ENCODE peak calls at places on chromosome 14, in four cellular contexts. A, K, Q and M are unnamed samples.

GRCh38 chr14:36028218-36028617 is 148.3 kb downstream of the PTCSC3 start:
- DNase-seq in A (no peak), K (no peak), Q (no peak), M (no peak)

GRCh38 chr14:93619176-93619793 is 169.0 kb downstream of the PRIMA1 start:
- DNase-seq in A (peak), K (peak), Q (peak), M (peak)

GRCh38 chr14:101199028-101199770 is 295.7 kb upstream of the RTL1 start:
- DNase-seq in A (no peak), K (no peak), Q (no peak), M (no peak)

GRCh38 chr14:51006781-51007211 is 62.5 kb upstream of the PYGL start:
- DNase-seq in A (peak), K (no peak), Q (no peak), M (no peak)

GRCh38 chr14:92484132-92484823 is 29.3 kb upstream of the RIN3 start:
- DNase-seq in A (no peak), K (no peak), Q (no peak), M (no peak)

GRCh38 chr14:79111963-79112362 is 941.8 kb downstream of the NRXN3 start:
- DNase-seq in A (peak), K (no peak), Q (no peak), M (no peak)

GRCh38 chr14:86404425-86404824 is 874.5 kb downstream of the FLRT2 start:
- DNase-seq in A (peak), K (no peak), Q (no peak), M (no peak)

GRCh38 chr14:55221186-55221585 is 29.8 kb upstream of the DLGAP5 start:
- DNase-seq in A (peak), K (no peak), Q (no peak), M (peak)

GRCh38 chr14:56175773-56176172 is 57.6 kb downstream of the PELI2 start:
- DNase-seq in A (no peak), K (no peak), Q (no peak), M (no peak)

GRCh38 chr14:73237786-73238261 is 518 bp downstream of the PAPLN start:
- DNase-seq in A (no peak), K (no peak), Q (no peak), M (no peak)

GRCh38 chr14:71701990-71702389 is 230.2 kb upstream of the RGS6 start:
- DNase-seq in A (peak), K (no peak), Q (no peak), M (no peak)

GRCh38 chr14:69493038-69493437 is 8.5 kb downstream of the PLEKHD1 start:
- DNase-seq in A (no peak), K (no peak), Q (no peak), M (no peak)

GRCh38 chr14:69491226-69491625 is 6.7 kb downstream of the PLEKHD1 start:
- DNase-seq in A (no peak), K (no peak), Q (no peak), M (no peak)

GRCh38 chr14:69493791-69494190 is 9.3 kb downstream of the PLEKHD1 start:
- DNase-seq in A (no peak), K (no peak), Q (no peak), M (no peak)

GRCh38 chr14:69499436-69499835 is 14.9 kb downstream of the PLEKHD1 start:
- DNase-seq in A (no peak), K (no peak), Q (no peak), M (no peak)

DNA sequence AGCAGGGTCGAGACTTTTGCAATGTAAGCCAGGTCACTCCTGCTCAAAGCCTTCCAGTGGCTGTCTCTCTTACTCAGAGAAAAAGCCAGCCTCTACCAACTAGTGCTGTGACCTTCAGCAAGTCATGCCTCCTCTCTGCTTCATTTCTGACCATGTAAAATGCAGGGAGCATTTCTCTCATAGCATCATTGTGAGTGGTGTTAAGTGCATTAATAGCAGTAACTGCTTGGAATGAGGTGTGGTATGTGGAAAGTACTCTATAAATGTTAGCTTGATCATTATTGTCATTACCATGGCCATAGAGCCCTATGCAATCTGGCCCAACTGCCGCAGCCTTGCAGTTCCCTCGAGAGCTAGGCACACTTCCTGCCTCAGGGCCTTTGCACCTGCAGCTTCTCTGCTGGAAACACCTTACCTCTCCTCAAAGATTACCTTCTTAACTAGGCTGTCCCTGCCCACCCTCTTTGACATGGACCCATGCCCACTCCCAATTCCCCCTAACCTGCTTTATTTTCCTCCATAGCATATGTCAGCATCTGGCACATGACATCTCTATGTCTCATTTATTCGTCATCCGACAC is 10.9 kb downstream of the PLEKHD1 start:
- DNase-seq in A (no peak), K (no peak), Q (no peak), M (no peak)
- TF ChIP-seq FOS in A (no peak), K (no peak), Q (no peak), M (no peak)

DNA sequence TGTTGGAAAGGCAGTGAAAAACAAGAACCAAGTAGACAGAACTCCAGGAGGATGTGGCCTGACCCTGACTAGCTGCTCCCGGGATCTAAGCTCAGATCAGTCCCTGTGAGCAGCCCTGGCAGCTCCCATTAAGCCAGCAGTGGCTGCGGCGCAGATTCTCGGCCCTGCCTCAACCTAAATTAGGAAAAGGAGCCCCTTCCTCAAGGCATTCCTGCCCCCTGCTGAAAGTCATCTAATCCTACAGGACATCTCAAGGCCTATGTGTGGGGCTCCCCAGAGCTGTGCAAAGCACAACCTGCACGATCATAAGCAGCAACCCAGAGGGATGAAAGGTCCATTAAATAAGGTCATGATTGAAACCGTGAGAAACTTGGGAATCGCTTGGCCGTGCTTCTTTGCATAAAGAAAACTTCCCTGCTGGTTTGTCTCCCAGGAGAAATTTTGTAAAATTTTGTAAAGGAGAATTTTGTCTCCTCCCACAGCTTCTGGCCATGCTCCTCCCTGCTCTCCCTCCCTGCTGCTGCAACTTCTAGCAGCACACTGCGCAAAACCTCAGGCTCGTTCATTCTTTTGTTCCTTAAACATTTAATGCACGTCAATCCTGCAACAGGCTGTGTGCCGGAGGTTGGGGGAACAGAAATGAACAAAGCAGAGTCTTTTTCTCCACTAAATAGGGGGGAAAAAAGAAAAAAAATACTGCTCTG is 96.6 kb upstream of the SLC35F4 start:
- DNase-seq in A (no peak), K (no peak), Q (no peak), M (no peak)
- TF ChIP-seq FOS in A (no peak), K (no peak), Q (no peak), M (no peak)

DNA sequence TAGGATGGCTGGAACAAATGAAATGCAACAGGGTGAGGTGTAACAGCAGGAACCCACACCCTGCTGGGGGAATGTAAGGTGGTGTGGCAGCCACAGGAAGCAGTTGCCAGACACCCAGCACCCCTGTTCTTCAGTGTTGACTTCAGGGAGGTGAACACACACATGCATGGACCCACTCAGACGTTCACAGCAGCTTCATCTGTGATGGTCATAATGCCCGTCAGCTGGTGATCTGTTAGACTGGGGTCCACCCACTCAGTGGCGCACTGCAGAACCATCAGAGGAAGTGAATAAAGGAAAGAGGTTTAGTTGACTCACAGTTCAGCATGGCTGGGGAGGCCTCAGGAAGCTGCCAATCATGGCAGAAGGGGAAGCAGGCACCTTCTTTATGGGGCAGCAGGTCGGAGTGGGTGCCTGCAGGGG is 22.7 kb upstream of the TEX22 start:
- DNase-seq in A (peak), K (no peak), Q (no peak), M (peak)
- TF ChIP-seq FOS in A (no peak), K (no peak), Q (no peak), M (no peak)

DNA sequence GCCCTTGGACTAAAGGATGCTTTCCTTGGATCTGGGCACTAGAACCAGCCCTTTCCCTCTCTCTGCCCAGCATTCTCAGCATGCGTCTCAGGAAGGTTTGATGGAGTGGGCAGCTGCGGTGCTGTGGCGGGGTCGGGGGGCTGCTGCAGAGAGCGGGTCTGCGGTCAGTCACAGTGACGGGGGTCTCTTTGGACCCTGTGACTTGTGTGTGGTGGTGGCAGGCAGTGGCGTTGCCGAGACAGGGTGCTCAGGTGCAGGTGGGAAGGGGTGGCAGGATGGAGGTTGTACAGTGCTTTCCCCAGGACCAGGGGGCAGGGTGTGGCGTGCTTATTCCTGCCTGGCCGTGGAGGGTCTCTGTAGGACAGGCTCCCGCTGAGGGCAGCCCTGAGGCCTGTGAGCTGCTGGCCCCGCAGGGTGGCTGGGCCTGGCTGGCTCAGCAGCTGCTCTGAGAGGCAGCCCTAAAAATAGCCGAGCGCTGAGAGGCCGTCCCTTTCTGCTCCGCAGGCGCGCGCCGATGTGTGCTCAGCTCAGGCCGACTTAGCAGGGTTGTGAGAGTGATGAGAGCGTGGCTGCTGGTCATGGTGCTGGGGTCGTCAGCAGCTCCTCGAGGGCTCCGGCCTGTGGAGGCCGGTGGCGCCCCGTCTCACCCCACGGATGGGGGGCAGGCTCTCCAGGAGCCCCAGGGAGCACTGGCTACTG is 9.7 kb downstream of the PACS2 start:
- DNase-seq in A (no peak), K (no peak), Q (no peak), M (no peak)
- TF ChIP-seq FOS in A (no peak), K (no peak), Q (no peak), M (no peak)

GRCh38 chr14:69242311-69243224 is 17.4 kb upstream of the GALNT16 start:
- DNase-seq in A (peak), K (peak), Q (peak), M (peak)
- TF ChIP-seq FOS in A (no peak), K (no peak), Q (no peak), M (no peak)

GRCh38 chr14:20998674-20999366 is at the start of gene SLC39A2:
- DNase-seq in A (peak), K (peak), Q (no peak), M (no peak)
- TF ChIP-seq FOS in A (no peak), K (no peak), Q (no peak), M (no peak)

DNA sequence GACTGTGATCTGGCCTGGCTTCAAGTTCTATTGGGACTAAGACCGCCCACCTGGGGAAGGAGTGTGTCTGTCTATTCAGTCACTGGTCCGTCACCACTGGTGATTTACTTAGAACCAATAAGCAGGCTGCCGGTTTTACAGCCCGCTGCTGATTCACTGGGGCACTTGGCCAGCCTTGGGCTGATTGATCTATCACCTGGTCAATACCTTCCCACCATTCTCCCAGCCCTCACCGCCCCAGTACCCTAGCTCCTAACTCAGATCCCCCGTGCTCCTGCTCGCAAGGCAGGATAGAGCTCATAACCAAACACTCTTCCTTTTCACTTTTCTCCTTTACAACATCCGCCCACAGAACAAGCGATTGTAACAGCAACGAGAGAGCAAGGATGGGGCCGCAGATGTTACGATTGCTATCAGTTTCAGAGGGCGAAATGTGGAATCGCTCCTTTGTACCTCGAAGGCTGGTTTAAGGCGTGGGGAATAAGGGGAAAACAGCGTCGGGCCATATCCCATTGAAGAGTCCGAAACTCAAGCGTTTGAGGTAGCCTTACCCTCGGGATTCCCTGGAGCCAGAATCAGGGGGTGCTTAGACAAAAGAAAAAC is 672 bp downstream of the RDH11 start:
- DNase-seq in A (peak), K (peak), Q (peak), M (peak)
- TF ChIP-seq FOS in A (no peak), K (no peak), Q (peak), M (no peak)